ENCODE peak calls at places on chromosome 7, in four cellular contexts. E, W, Q and V are unnamed samples.

GRCh38 chr7:124033093-124033806 is 383 bp upstream of the TMEM229A start:
- DNase-seq in E (no peak), W (peak), Q (no peak), V (peak)

GRCh38 chr7:12765431-12766100 is 78.1 kb downstream of the ARL4A start:
- DNase-seq in E (no peak), W (peak), Q (no peak), V (no peak)

GRCh38 chr7:8217200-8218068 is 44.5 kb downstream of the ICA1 start:
- DNase-seq in E (peak), W (peak), Q (peak), V (peak)

GRCh38 chr7:42566981-42567510 is 330.0 kb upstream of the GLI3 start:
- DNase-seq in E (no peak), W (no peak), Q (no peak), V (no peak)

GRCh38 chr7:135743907-135744789 is 4.5 kb downstream of the FAM180A start:
- DNase-seq in E (no peak), W (no peak), Q (no peak), V (no peak)

GRCh38 chr7:155953781-155954549 is 141.7 kb upstream of the SHH start:
- DNase-seq in E (peak), W (no peak), Q (no peak), V (no peak)

GRCh38 chr7:135558337-135558767 is 635 bp downstream of the NUP205 start:
- DNase-seq in E (peak), W (peak), Q (peak), V (peak)

GRCh38 chr7:155576900-155577508 is 30.6 kb upstream of the CNPY1 start:
- DNase-seq in E (no peak), W (no peak), Q (no peak), V (no peak)

GRCh38 chr7:8189615-8190014 is 72.4 kb downstream of the ICA1 start:
- DNase-seq in E (no peak), W (no peak), Q (no peak), V (peak)

GRCh38 chr7:36526720-36527548 is 137.3 kb downstream of the ANLN start:
- DNase-seq in E (no peak), W (no peak), Q (peak), V (no peak)

GRCh38 chr7:87110778-87111177 is 41.5 kb upstream of the DMTF1 start:
- DNase-seq in E (peak), W (peak), Q (no peak), V (no peak)

GRCh38 chr7:127409629-127410028 is 17.1 kb upstream of the ZNF800 start:
- DNase-seq in E (no peak), W (no peak), Q (no peak), V (peak)

GRCh38 chr7:118039963-118040489 is 143.9 kb upstream of the LSM8 start:
- DNase-seq in E (no peak), W (no peak), Q (no peak), V (no peak)
- TF ChIP-seq REST in E (no peak), W (no peak), Q (peak), V (peak)

DNA sequence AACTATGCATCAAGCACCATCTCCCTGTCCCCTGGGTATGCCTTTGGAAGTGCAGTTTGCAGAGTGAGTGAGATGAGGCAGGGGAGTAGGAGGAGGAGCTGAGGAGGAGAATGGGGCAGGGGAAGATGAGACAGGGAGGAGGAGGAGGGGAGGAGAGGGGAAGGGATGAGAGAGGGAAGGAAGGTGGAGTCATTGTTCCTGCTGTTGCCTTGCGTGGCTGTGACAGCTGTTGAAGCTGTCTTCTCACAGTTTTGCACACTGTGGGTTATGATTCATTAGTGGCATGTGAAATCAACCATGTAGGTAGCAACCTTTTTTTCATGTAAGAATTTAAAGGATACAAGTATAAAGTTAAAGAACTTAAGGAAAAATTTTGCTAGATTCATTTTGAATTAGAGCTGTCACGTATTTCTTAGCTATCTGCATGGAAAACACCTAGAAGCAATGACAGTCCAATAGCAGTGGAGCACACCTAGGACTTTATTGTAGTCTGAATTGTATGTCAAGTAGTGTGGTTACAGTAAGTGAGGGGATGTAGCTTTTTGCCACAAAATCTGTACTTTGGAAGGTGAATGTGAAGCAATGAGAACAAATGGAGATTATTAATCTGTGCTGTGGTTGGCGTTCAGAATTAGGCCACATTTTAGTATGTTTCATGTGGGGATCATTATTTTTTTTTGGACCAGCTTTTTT is 21.7 kb downstream of the CCM2 start:
- DNase-seq in E (no peak), W (no peak), Q (peak), V (no peak)
- TF ChIP-seq JUNB in E (no peak), W (no peak), Q (peak), V (no peak)

GRCh38 chr7:106037489-106038176 is 74.5 kb downstream of the SYPL1 start:
- DNase-seq in E (no peak), W (no peak), Q (no peak), V (no peak)

GRCh38 chr7:106041140-106041717 is 70.9 kb downstream of the SYPL1 start:
- DNase-seq in E (peak), W (peak), Q (no peak), V (peak)

GRCh38 chr7:106038289-106038688 is 73.8 kb downstream of the SYPL1 start:
- DNase-seq in E (no peak), W (no peak), Q (no peak), V (no peak)

GRCh38 chr7:106039486-106040060 is 72.5 kb downstream of the SYPL1 start:
- DNase-seq in E (no peak), W (no peak), Q (no peak), V (peak)

GRCh38 chr7:106038916-106039315 is 73.2 kb downstream of the SYPL1 start:
- DNase-seq in E (no peak), W (no peak), Q (no peak), V (no peak)
- TF ChIP-seq EZH2 in E (no peak), W (no peak), Q (no peak), V (no peak)

GRCh38 chr7:129452589-129453231 is 18.5 kb downstream of the STRIP2 start:
- DNase-seq in E (no peak), W (no peak), Q (no peak), V (no peak)
- TF ChIP-seq REST in E (no peak), W (no peak), Q (no peak), V (no peak)

DNA sequence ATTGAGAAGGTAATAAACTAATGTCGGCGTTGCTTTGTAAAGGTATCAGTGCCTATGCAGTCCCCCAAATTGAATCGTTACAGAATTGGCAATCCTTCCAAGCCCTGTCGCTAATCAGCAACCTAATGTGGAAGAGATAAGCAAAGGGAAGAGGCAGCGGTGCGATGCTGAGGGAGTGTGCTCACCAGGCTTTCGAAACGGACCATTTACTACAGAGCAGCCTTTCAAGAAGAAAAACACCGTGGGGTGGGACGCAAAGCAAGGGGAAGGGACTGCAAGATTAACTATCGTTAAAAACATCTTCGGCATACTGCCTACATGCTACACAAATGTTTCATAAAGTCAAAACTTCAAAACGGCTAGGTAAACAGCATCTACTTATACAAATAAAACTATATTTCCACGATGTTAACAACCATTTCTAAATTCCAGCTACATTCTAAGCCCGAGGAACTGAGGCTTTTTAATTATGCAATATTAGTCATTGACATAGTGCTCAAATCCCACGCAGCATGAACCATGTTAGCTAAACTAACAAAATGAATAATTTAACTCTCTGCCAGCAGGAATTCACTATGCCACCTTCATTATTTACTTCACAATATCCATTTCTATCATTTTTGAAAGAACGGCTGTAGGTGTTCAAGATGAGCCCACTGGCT is 85.2 kb downstream of the CHCHD3 start:
- DNase-seq in E (no peak), W (no peak), Q (no peak), V (peak)
- TF ChIP-seq JUNB in E (no peak), W (no peak), Q (no peak), V (no peak)

GRCh38 chr7:150980663-150981062 is 2.5 kb upstream of the KCNH2 start:
- DNase-seq in E (no peak), W (no peak), Q (no peak), V (peak)

GRCh38 chr7:150979706-150980390 is 1.7 kb upstream of the KCNH2 start:
- DNase-seq in E (no peak), W (no peak), Q (no peak), V (no peak)

GRCh38 chr7:150976529-150977381 is 1.4 kb downstream of the KCNH2 start:
- DNase-seq in E (no peak), W (peak), Q (no peak), V (peak)

GRCh38 chr7:150977382-150978135 is 562 bp downstream of the KCNH2 start:
- DNase-seq in E (no peak), W (no peak), Q (no peak), V (peak)

DNA sequence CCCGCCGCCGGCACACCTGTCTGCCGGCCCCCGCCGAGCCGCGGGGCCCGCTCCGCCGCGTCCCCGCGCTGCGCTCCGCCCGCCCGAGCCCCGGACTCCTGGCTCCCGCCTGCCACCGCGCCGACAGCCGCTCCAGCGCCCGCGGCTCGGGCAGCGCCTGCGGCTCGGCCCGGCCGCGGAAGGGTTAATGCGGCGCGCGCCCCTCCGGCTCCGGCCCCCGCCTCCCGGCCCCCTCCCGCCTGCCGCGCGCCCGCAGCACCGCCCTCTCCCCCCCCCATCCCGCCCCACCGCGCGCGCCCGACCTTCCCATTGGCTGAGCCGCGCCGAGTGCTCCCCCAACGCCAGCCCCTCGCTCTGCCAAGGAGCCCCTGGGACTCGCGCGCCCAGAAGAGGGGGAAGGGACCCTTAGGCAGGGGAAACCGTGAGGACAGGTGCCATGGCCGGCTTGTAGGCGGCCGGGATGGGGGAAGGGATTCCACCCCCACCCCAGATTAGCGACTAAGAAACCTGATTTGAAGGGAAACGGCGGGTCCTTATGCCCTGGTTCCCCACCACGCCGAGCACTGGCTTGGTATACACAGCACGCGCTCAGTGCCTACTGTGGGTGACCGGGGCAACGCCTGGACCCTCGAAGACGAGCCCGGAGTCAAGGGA is at the start of gene KCNH2:
- DNase-seq in E (no peak), W (peak), Q (no peak), V (peak)
- TF ChIP-seq EZH2 in E (no peak), W (no peak), Q (no peak), V (no peak)

DNA sequence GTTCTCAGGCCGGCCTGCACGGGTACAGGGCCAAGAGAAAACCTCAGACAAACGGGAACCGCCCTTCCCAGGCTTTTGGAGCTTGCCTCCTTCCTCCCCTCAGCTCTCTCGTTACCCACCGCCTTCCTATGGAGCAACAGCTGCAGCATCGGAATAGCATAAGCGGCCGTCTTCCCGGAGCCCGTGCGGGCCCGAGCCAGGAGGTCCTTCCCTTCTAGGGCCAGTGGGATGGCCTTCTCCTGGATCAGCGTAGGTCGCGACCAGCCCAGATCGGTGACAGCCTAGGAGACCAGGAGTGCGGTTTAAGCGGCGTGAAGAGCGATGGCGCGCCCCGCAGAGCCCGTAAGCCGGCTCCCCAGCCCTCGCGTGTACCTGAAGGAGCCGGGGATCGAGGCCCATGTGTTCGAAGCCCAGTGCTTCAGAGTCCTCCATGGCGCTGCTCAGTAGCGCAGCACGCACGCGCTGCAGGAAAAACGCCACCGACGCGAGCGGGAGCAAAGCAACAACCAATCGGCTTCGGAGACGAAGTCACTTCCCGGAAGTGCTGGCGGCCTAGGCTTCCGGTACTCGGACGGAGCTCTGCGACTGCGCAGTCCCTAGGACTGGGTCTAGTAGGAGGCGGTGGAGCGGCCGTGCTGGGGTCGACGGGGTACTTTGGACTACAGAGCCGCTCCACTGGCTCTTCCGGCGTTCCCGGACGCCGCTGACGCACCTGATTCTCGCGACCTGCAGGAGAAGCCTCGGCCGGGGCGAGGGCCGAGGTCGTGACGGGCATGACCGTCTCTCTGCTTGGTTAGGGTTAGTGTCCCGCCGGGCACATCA is at the start of gene DDX56:
- DNase-seq in E (peak), W (peak), Q (peak), V (peak)
- TF ChIP-seq REST in E (no peak), W (peak), Q (no peak), V (no peak)

DNA sequence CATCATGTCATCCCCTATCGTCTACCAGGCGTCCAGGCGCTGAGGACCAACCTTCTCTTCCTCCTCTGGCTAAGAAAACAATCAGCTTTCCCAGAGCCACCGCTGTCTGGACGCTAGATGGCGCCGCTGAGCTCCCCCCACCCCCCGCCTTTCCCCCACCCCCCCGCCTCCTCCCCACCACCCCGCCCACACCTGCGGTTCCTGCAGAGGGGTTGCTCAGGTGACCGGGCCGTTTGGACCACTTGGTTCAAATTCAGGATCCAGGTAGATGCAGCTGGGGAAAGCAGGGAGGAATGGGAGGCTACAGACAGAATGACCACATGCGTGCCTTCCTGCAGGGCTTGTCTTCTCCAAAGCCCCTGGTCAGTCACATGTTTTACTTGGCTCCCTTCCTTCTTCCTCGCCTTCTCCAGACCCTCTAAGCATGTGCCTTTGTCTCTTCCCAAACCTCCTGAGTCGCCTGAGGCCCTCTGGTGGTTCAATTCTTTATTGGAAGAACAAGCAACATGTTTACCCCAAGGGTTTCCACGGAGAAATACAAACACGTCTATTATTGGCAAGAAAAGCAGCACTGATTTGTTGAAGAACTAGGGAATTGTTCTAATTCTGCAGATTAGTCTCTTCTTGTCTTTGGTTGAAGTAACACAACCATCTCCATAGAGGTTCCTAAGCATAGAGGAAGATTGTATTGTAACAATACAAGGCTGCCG is 24.7 kb downstream of the AOC1 start:
- DNase-seq in E (peak), W (peak), Q (no peak), V (peak)
- TF ChIP-seq JUNB in E (no peak), W (no peak), Q (no peak), V (no peak)

GRCh38 chr7:158065340-158065739 is 522.3 kb downstream of the PTPRN2 start:
- DNase-seq in E (no peak), W (no peak), Q (no peak), V (no peak)

GRCh38 chr7:158064631-158065030 is 523.0 kb downstream of the PTPRN2 start:
- DNase-seq in E (no peak), W (no peak), Q (no peak), V (no peak)

GRCh38 chr7:158066085-158066484 is 521.5 kb downstream of the PTPRN2 start:
- DNase-seq in E (no peak), W (no peak), Q (no peak), V (no peak)

GRCh38 chr7:158067931-158068482 is 519.6 kb downstream of the PTPRN2 start:
- DNase-seq in E (no peak), W (no peak), Q (no peak), V (no peak)

GRCh38 chr7:158067219-158067930 is 520.2 kb downstream of the PTPRN2 start:
- DNase-seq in E (no peak), W (no peak), Q (no peak), V (no peak)
- TF ChIP-seq EZH2 in E (no peak), W (no peak), Q (no peak), V (no peak)